ENCODE peak calls at places on chromosome 21, in six cellular contexts. P is H9, O is Peyer's patch, X is tibial nerve, L is adrenal gland, Y is esophagus muscularis mucosa. U is an unnamed sample.

GRCh38 chr21:37371041-37371397 is 4.4 kb downstream of the DYRK1A start:
- DNase-seq in P (no peak), O (no peak), X (no peak), L (no peak), Y (no peak), U (no peak)

GRCh38 chr21:44013380-44014088 is 1.4 kb downstream of the TRAPPC10 start:
- DNase-seq in P (no peak), O (peak; percentile 49), X (no peak), L (peak; percentile 23), Y (no peak), U (peak; percentile 40)

GRCh38 chr21:28810826-28811524 is 181.7 kb downstream of the LTN1 start:
- DNase-seq in P (no peak), O (no peak), X (no peak), L (no peak), Y (no peak), U (no peak)

GRCh38 chr21:31337991-31338891 is 5.8 kb downstream of the TIAM1 start:
- DNase-seq in P (no peak), O (no peak), X (no peak), L (no peak), Y (no peak), U (no peak)

GRCh38 chr21:29308456-29308783 is 9.7 kb downstream of the BACH1 start:
- DNase-seq in P (no peak), O (no peak), X (no peak), L (no peak), Y (no peak), U (no peak)

GRCh38 chr21:28705616-28706015 is 287.1 kb downstream of the LTN1 start:
- DNase-seq in P (no peak), O (no peak), X (no peak), L (no peak), Y (no peak), U (no peak)

GRCh38 chr21:44738621-44739020 is 27.2 kb upstream of the TSPEAR start:
- DNase-seq in P (peak; percentile 9), O (no peak), X (no peak), L (no peak), Y (no peak), U (no peak)

GRCh38 chr21:29376556-29376955 is 77.8 kb downstream of the BACH1 start:
- DNase-seq in P (peak; percentile 84), O (peak; percentile 49), X (peak; percentile 18), L (peak; percentile 26), Y (no peak), U (peak; percentile 58)

GRCh38 chr21:16908087-16908486 is 604.8 kb upstream of the CXADR start:
- DNase-seq in P (no peak), O (no peak), X (peak; percentile 36), L (peak; percentile 50), Y (no peak), U (no peak)

GRCh38 chr21:26842976-26843911 is 2.0 kb downstream of the ADAMTS1 start:
- DNase-seq in P (peak; percentile 86), O (peak; percentile 25), X (peak; percentile 94), L (peak; percentile 91), Y (peak; percentile 98), U (no peak)

GRCh38 chr21:27173052-27173451 is 206.2 kb upstream of the ADAMTS5 start:
- DNase-seq in P (no peak), O (no peak), X (no peak), L (no peak), Y (no peak), U (no peak)

GRCh38 chr21:35412231-35412630 is 363.1 kb upstream of the RUNX1 start:
- DNase-seq in P (no peak), O (no peak), X (no peak), L (no peak), Y (no peak), U (no peak)

GRCh38 chr21:32328595-32328994 is 29.9 kb downstream of the MRAP start:
- DNase-seq in P (no peak), O (no peak), X (no peak), L (no peak), Y (no peak), U (no peak)

GRCh38 chr21:29092102-29092959 is 18.9 kb upstream of the CCT8 start:
- DNase-seq in P (no peak), O (no peak), X (no peak), L (peak; percentile 66), Y (no peak), U (no peak)

GRCh38 chr21:36089946-36090345 is 20.1 kb downstream of the CBR1 start:
- DNase-seq in P (no peak), O (no peak), X (no peak), L (no peak), Y (no peak), U (no peak)

GRCh38 chr21:35882791-35883240 is 177.5 kb downstream of the SETD4 start:
- DNase-seq in P (no peak), O (no peak), X (peak; percentile 44), L (no peak), Y (no peak), U (no peak)

GRCh38 chr21:25459993-25460392 is 147.3 kb downstream of the MRPL39 start:
- DNase-seq in P (no peak), O (no peak), X (no peak), L (no peak), Y (no peak), U (no peak)

GRCh38 chr21:30880914-30881313 is 466 bp downstream of the KRTAP11-1 start:
- DNase-seq in P (no peak), O (no peak), X (no peak), L (no peak), Y (no peak), U (no peak)

GRCh38 chr21:44764319-44765230 is 37.0 kb downstream of the UBE2G2 start:
- DNase-seq in P (no peak), O (no peak), X (no peak), L (no peak), Y (no peak), U (no peak)

GRCh38 chr21:35027558-35028450 is 21.3 kb downstream of the RUNX1 start:
- DNase-seq in P (no peak), O (no peak), X (no peak), L (no peak), Y (no peak), U (no peak)

GRCh38 chr21:22758478-22758877 is 1760.3 kb downstream of the NCAM2 start:
- DNase-seq in P (no peak), O (no peak), X (no peak), L (no peak), Y (no peak), U (no peak)

GRCh38 chr21:26842300-26842699 is 2.9 kb downstream of the ADAMTS1 start:
- DNase-seq in P (no peak), O (no peak), X (no peak), L (no peak), Y (no peak), U (no peak)

GRCh38 chr21:15742052-15742451 is 12.3 kb downstream of the USP25 start:
- DNase-seq in P (no peak), O (no peak), X (no peak), L (no peak), Y (no peak), U (no peak)
- H3K27ac ChIP-seq in P (no peak overlapping the region), O (no peak overlapping the region), X (no peak overlapping the region), L (no peak overlapping the region), Y (no peak overlapping the region), U (no peak overlapping the region)

GRCh38 chr21:39373634-39374033 is 24.7 kb upstream of the HMGN1 start:
- DNase-seq in P (peak; percentile 40), O (no peak), X (no peak), L (peak; percentile 45), Y (no peak), U (peak; percentile 34)
- TF ChIP-seq CTCF in P (peak; percentile 51), O (peak; percentile 60), X (peak; percentile 35), L (peak; percentile 42), Y (peak; percentile 37), U (no peak)

GRCh38 chr21:33558777-33559421 is 16.1 kb downstream of the SON start:
- DNase-seq in P (no peak), O (no peak), X (no peak), L (no peak), Y (no peak), U (no peak)

GRCh38 chr21:33559813-33560212 is 17.0 kb downstream of the SON start:
- DNase-seq in P (no peak), O (no peak), X (no peak), L (no peak), Y (no peak), U (no peak)

GRCh38 chr21:33561373-33561772 is 18.5 kb downstream of the SON start:
- DNase-seq in P (no peak), O (no peak), X (no peak), L (no peak), Y (no peak), U (no peak)

GRCh38 chr21:33562389-33562788 is 19.6 kb downstream of the SON start:
- DNase-seq in P (no peak), O (no peak), X (no peak), L (no peak), Y (no peak), U (no peak)

DNA sequence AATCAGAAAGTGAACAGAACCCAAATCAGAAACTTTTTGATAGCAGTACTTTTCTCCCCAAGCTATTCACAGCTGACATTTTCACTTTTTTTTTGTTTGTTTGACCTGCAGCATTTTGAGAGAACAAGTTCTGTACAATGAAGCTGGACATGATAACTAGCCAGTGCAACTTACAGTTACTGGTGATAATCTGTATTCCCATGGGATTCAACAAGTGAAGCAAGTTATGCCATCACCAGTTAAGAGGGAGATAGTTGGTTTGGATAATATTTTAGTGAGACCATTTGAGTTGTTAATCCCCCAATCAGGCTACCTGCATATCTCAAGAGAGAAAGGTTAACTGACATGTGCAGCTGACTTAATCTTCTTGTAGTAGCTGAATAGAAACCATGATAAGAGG is 18.1 kb downstream of the SON start:
- DNase-seq in P (no peak), O (no peak), X (no peak), L (no peak), Y (no peak), U (no peak)
- H3K27ac ChIP-seq in P (no peak overlapping the region), O (no peak overlapping the region), X (no peak overlapping the region), L (no peak overlapping the region), Y (no peak overlapping the region), U (no peak overlapping the region)

DNA sequence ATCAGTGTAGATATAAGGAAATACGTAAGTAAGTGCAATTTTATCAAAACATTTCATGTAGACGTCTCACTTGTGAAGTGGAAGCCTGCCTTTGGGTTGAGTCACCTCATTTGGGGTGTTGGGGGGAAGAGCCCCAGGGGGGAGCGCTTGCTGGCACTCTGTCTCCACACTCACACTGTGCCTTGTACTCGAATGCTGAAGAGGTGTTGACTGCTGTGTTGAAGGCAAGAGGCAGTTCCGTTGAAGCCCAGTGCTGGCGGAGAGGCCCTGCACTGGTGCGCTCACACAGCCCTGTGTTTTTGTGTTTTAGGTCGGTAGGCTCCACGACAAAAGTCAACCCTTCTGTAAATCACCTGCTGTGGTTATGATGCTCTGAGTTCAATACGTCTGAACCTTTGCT is 131.9 kb upstream of the COL6A1 start:
- DNase-seq in P (peak; percentile 6), O (no peak), X (no peak), L (no peak), Y (no peak), U (no peak)
- TF ChIP-seq CTCF in P (no peak), O (no peak), X (no peak), L (no peak), Y (no peak), U (no peak)

GRCh38 chr21:41642399-41642798 is 124.5 kb downstream of the RIPK4 start:
- DNase-seq in P (no peak), O (no peak), X (no peak), L (no peak), Y (no peak), U (no peak)
- H3K27ac ChIP-seq in P (no peak overlapping the region), O (no peak overlapping the region), X (peak overlapping the region; percentile 97), L (no peak overlapping the region), Y (peak overlapping the region; percentile 38), U (no peak overlapping the region)

GRCh38 chr21:33924079-33924765 is 8.6 kb upstream of the ATP5PO start:
- DNase-seq in P (peak; percentile 86), O (peak; percentile 90), X (peak; percentile 94), L (peak; percentile 90), Y (peak; percentile 98), U (peak; percentile 87)
- TF ChIP-seq CTCF in P (peak; percentile 96), O (peak; percentile 94), X (peak; percentile 97), L (peak; percentile 96), Y (peak; percentile 93), U (peak; percentile 79)

GRCh38 chr21:42923553-42924432 is 1.6 kb downstream of the ERVH48-1 start:
- DNase-seq in P (peak; percentile 93), O (peak; percentile 70), X (peak; percentile 90), L (peak; percentile 70), Y (peak; percentile 94), U (peak; percentile 33)
- H3K27ac ChIP-seq in P (peak overlapping the region; percentile 90), O (no peak overlapping the region), X (peak overlapping the region; percentile 25), L (no peak overlapping the region), Y (no peak overlapping the region), U (no peak overlapping the region)

U was measured in CD8-positive, alpha-beta T cell.